ENCODE peak calls at places on chromosomes 16 and 17, in six cellular contexts. One of them, this sample, is unnamed.
A peak's percentile ranks its signal among the peaks of the same experiment; 100 is the strongest.

GRCh38 chr16:85899444-85899843 is 482 bp downstream of the IRF8 start:
- DNase-seq in esophagus squamous epithelium: no peak
- DNase-seq in GM12865: no peak
- DNase-seq in mucosa of descending colon: no peak
- DNase-seq in IMR-90: no peak
- DNase-seq in astrocyte: no peak
- DNase-seq in this sample: no peak

GRCh38 chr16:56477096-56477878 is 25.9 kb downstream of the OGFOD1 start:
- DNase-seq in esophagus squamous epithelium: no peak
- DNase-seq in GM12865: no peak
- DNase-seq in mucosa of descending colon: no peak
- DNase-seq in IMR-90: peak; percentile 93
- DNase-seq in astrocyte: peak; percentile 93
- DNase-seq in this sample: peak; percentile 91

GRCh38 chr16:11273721-11274324 is 394 bp upstream of the PRM3 start:
- DNase-seq in esophagus squamous epithelium: no peak
- DNase-seq in GM12865: no peak
- DNase-seq in mucosa of descending colon: no peak
- DNase-seq in IMR-90: no peak
- DNase-seq in astrocyte: no peak
- DNase-seq in this sample: no peak

GRCh38 chr17:78131172-78132085 is 858 bp downstream of the TMC8 start:
- DNase-seq in esophagus squamous epithelium: no peak
- DNase-seq in GM12865: peak; percentile 59
- DNase-seq in mucosa of descending colon: no peak
- DNase-seq in IMR-90: no peak
- DNase-seq in astrocyte: no peak
- DNase-seq in this sample: no peak

GRCh38 chr16:23141959-23142740 is 7.1 kb downstream of the USP31 start:
- DNase-seq in esophagus squamous epithelium: no peak
- DNase-seq in GM12865: no peak
- DNase-seq in mucosa of descending colon: no peak
- DNase-seq in IMR-90: no peak
- DNase-seq in astrocyte: no peak
- DNase-seq in this sample: no peak

GRCh38 chr17:28524476-28525415 is 18.6 kb downstream of the FOXN1 start:
- DNase-seq in esophagus squamous epithelium: no peak
- DNase-seq in GM12865: no peak
- DNase-seq in mucosa of descending colon: peak; percentile 77
- DNase-seq in IMR-90: peak; percentile 78
- DNase-seq in astrocyte: peak; percentile 53
- DNase-seq in this sample: peak; percentile 22

GRCh38 chr17:64074704-64075484 is 54.5 kb upstream of the ICAM2 start:
- DNase-seq in esophagus squamous epithelium: no peak
- DNase-seq in GM12865: no peak
- DNase-seq in mucosa of descending colon: no peak
- DNase-seq in IMR-90: peak; percentile 83
- DNase-seq in astrocyte: peak; percentile 48
- DNase-seq in this sample: peak; percentile 75

GRCh38 chr16:76956394-76956793 is 234.6 kb upstream of the MON1B start:
- DNase-seq in esophagus squamous epithelium: no peak
- DNase-seq in GM12865: no peak
- DNase-seq in mucosa of descending colon: no peak
- DNase-seq in IMR-90: no peak
- DNase-seq in astrocyte: no peak
- DNase-seq in this sample: no peak

GRCh38 chr17:47952181-47953021 is 5.3 kb downstream of the PRR15L start:
- DNase-seq in esophagus squamous epithelium: no peak
- DNase-seq in GM12865: no peak
- DNase-seq in mucosa of descending colon: peak; percentile 88
- DNase-seq in IMR-90: no peak
- DNase-seq in astrocyte: no peak
- DNase-seq in this sample: no peak

GRCh38 chr17:7223375-7223774 is 3.6 kb downstream of the ACADVL start:
- DNase-seq in esophagus squamous epithelium: no peak
- DNase-seq in GM12865: no peak
- DNase-seq in mucosa of descending colon: no peak
- DNase-seq in IMR-90: no peak
- DNase-seq in astrocyte: no peak
- DNase-seq in this sample: no peak

GRCh38 chr17:76582660-76583059 is 3.0 kb downstream of the ST6GALNAC2 start:
- DNase-seq in esophagus squamous epithelium: no peak
- DNase-seq in GM12865: no peak
- DNase-seq in mucosa of descending colon: no peak
- DNase-seq in IMR-90: no peak
- DNase-seq in astrocyte: no peak
- DNase-seq in this sample: no peak

GRCh38 chr16:10871157-10871991 is 5.6 kb upstream of the CIITA start:
- DNase-seq in esophagus squamous epithelium: no peak
- DNase-seq in GM12865: peak; percentile 92
- DNase-seq in mucosa of descending colon: peak; percentile 77
- DNase-seq in IMR-90: peak; percentile 92
- DNase-seq in astrocyte: peak; percentile 94
- DNase-seq in this sample: peak; percentile 88

GRCh38 chr16:88878356-88878755 is 11.9 kb upstream of the PABPN1L start:
- DNase-seq in esophagus squamous epithelium: no peak
- DNase-seq in GM12865: no peak
- DNase-seq in mucosa of descending colon: no peak
- DNase-seq in IMR-90: no peak
- DNase-seq in astrocyte: no peak
- DNase-seq in this sample: no peak

GRCh38 chr17:18145811-18146210 is 37.3 kb downstream of the MYO15A start:
- DNase-seq in esophagus squamous epithelium: no peak
- DNase-seq in GM12865: no peak
- DNase-seq in mucosa of descending colon: no peak
- DNase-seq in IMR-90: no peak
- DNase-seq in astrocyte: no peak
- DNase-seq in this sample: no peak

GRCh38 chr17:9284884-9285283 is 263.6 kb downstream of the NTN1 start:
- DNase-seq in esophagus squamous epithelium: no peak
- DNase-seq in GM12865: no peak
- DNase-seq in mucosa of descending colon: no peak
- DNase-seq in IMR-90: no peak
- DNase-seq in astrocyte: no peak
- DNase-seq in this sample: no peak

GRCh38 chr16:22664132-22664531 is 149.8 kb upstream of the HS3ST2 start:
- DNase-seq in esophagus squamous epithelium: no peak
- DNase-seq in GM12865: no peak
- DNase-seq in mucosa of descending colon: no peak
- DNase-seq in IMR-90: no peak
- DNase-seq in astrocyte: no peak
- DNase-seq in this sample: no peak

GRCh38 chr17:82860606-82861392 is 21.0 kb upstream of the ZNF750 start:
- DNase-seq in esophagus squamous epithelium: no peak
- DNase-seq in GM12865: no peak
- DNase-seq in mucosa of descending colon: no peak
- DNase-seq in IMR-90: no peak
- DNase-seq in astrocyte: no peak
- DNase-seq in this sample: no peak

GRCh38 chr17:41338961-41339485 is 11.6 kb downstream of the KRT33A start:
- DNase-seq in esophagus squamous epithelium: no peak
- DNase-seq in GM12865: peak; percentile 57
- DNase-seq in mucosa of descending colon: no peak
- DNase-seq in IMR-90: peak; percentile 39
- DNase-seq in astrocyte: no peak
- DNase-seq in this sample: no peak

GRCh38 chr16:555528-556478 is 4.4 kb upstream of the PRR35 start:
- DNase-seq in esophagus squamous epithelium: no peak
- DNase-seq in GM12865: no peak
- DNase-seq in mucosa of descending colon: no peak
- DNase-seq in IMR-90: no peak
- DNase-seq in astrocyte: no peak
- DNase-seq in this sample: no peak

GRCh38 chr17:41446806-41447205 is 6.0 kb upstream of the KRT38 start:
- DNase-seq in esophagus squamous epithelium: no peak
- DNase-seq in GM12865: no peak
- DNase-seq in mucosa of descending colon: no peak
- DNase-seq in IMR-90: peak; percentile 86
- DNase-seq in astrocyte: peak; percentile 88
- DNase-seq in this sample: peak; percentile 28

GRCh38 chr17:61647044-61647443 is 56.0 kb upstream of the NACA2 start:
- DNase-seq in esophagus squamous epithelium: no peak
- DNase-seq in GM12865: no peak
- DNase-seq in mucosa of descending colon: no peak
- DNase-seq in IMR-90: peak; percentile 85
- DNase-seq in astrocyte: peak; percentile 74
- DNase-seq in this sample: peak; percentile 59

GRCh38 chr17:64004903-64005733 is 7.0 kb downstream of the PRR29 start:
- DNase-seq in esophagus squamous epithelium: no peak
- DNase-seq in GM12865: no peak
- DNase-seq in mucosa of descending colon: no peak
- DNase-seq in IMR-90: no peak
- DNase-seq in astrocyte: no peak
- DNase-seq in this sample: no peak

GRCh38 chr17:73643012-73643845 is 1.0 kb downstream of the SDK2 start:
- DNase-seq in esophagus squamous epithelium: no peak
- DNase-seq in GM12865: no peak
- DNase-seq in mucosa of descending colon: peak; percentile 41
- DNase-seq in IMR-90: no peak
- DNase-seq in astrocyte: no peak
- DNase-seq in this sample: no peak

GRCh38 chr17:81511800-81512559 is 619 bp downstream of the ACTG1 start:
- DNase-seq in esophagus squamous epithelium: no peak
- DNase-seq in GM12865: no peak
- DNase-seq in mucosa of descending colon: peak; percentile 46
- DNase-seq in IMR-90: no peak
- DNase-seq in astrocyte: no peak
- DNase-seq in this sample: no peak

GRCh38 chr16:24815052-24815451 is 30.7 kb upstream of the SLC5A11 start:
- DNase-seq in esophagus squamous epithelium: no peak
- DNase-seq in GM12865: no peak
- DNase-seq in mucosa of descending colon: no peak
- DNase-seq in IMR-90: no peak
- DNase-seq in astrocyte: no peak
- DNase-seq in this sample: no peak

GRCh38 chr17:39643271-39643670 is 6.3 kb downstream of the STARD3 start:
- DNase-seq in esophagus squamous epithelium: no peak
- DNase-seq in GM12865: no peak
- DNase-seq in mucosa of descending colon: no peak
- DNase-seq in IMR-90: peak; percentile 34
- DNase-seq in astrocyte: peak; percentile 36
- DNase-seq in this sample: peak; percentile 46

GRCh38 chr17:46770818-46771600 is 47.5 kb downstream of the WNT3 start:
- DNase-seq in esophagus squamous epithelium: no peak
- DNase-seq in GM12865: no peak
- DNase-seq in mucosa of descending colon: peak; percentile 51
- DNase-seq in IMR-90: peak; percentile 23
- DNase-seq in astrocyte: no peak
- DNase-seq in this sample: peak; percentile 47

GRCh38 chr17:3892095-3892998 is 506 bp downstream of the CAMKK1 start:
- DNase-seq in esophagus squamous epithelium: peak; percentile 66
- DNase-seq in GM12865: peak; percentile 45
- DNase-seq in mucosa of descending colon: peak; percentile 75
- DNase-seq in IMR-90: peak; percentile 66
- DNase-seq in astrocyte: peak; percentile 42
- DNase-seq in this sample: peak; percentile 80

GRCh38 chr17:3890893-3891219 is 2.0 kb downstream of the CAMKK1 start:
- DNase-seq in esophagus squamous epithelium: no peak
- DNase-seq in GM12865: no peak
- DNase-seq in mucosa of descending colon: no peak
- DNase-seq in IMR-90: no peak
- DNase-seq in astrocyte: no peak
- DNase-seq in this sample: no peak

GRCh38 chr17:3890082-3890892 is 2.6 kb downstream of the CAMKK1 start:
- DNase-seq in esophagus squamous epithelium: no peak
- DNase-seq in GM12865: no peak
- DNase-seq in mucosa of descending colon: peak; percentile 30
- DNase-seq in IMR-90: peak; percentile 91
- DNase-seq in astrocyte: peak; percentile 85
- DNase-seq in this sample: peak; percentile 96

GRCh38 chr17:3893003-3893719 is at the start of gene CAMKK1:
- DNase-seq in esophagus squamous epithelium: no peak
- DNase-seq in GM12865: peak; percentile 91
- DNase-seq in mucosa of descending colon: peak; percentile 93
- DNase-seq in IMR-90: peak; percentile 72
- DNase-seq in astrocyte: peak; percentile 56
- DNase-seq in this sample: peak; percentile 66

DNA sequence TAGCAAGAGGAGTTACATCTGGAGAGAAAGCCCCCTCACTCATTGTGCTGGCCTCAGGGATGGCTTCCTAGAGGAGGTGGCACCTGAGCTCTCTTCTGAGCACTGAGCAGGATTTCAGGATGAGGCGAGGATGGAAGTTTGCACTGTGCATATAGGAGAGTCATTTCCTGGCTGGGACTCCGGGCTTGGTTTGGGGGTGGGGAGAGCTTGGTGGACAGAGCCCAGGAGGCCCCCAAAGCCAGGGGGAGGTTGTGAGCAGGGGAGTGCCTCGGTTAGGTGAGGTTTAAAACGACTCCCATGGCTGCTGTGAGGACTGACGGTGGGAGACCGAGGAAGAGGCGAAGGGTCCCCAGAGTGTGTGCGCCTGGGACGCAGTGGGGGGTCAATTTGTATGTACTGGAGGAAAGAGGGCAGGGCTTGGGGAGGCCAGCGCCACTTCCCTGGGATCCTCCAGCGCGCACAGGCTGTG is 1.2 kb downstream of the CAMKK1 start:
- DNase-seq in esophagus squamous epithelium: no peak
- DNase-seq in GM12865: no peak
- DNase-seq in mucosa of descending colon: no peak
- DNase-seq in IMR-90: peak; percentile 15
- DNase-seq in astrocyte: no peak
- DNase-seq in this sample: peak; percentile 23
- H3K4me3 ChIP-seq in esophagus squamous epithelium: peak overlapping the region; percentile 66
- H3K4me3 ChIP-seq in GM12865: no peak overlapping the region
- H3K4me3 ChIP-seq in mucosa of descending colon: no peak overlapping the region
- H3K4me3 ChIP-seq in IMR-90: peak overlapping the region; percentile 67
- H3K4me3 ChIP-seq in astrocyte: peak overlapping the region; percentile 63
- H3K4me3 ChIP-seq in this sample: peak overlapping the region; percentile 50

GRCh38 chr16:47059991-47060390 is 83.8 kb downstream of the NETO2 start:
- DNase-seq in esophagus squamous epithelium: no peak
- DNase-seq in GM12865: no peak
- DNase-seq in mucosa of descending colon: no peak
- DNase-seq in IMR-90: no peak
- DNase-seq in astrocyte: no peak
- DNase-seq in this sample: no peak
- TF ChIP-seq CTCF in esophagus squamous epithelium: no peak
- TF ChIP-seq CTCF in GM12865: no peak
- TF ChIP-seq CTCF in mucosa of descending colon: no peak
- TF ChIP-seq CTCF in IMR-90: no peak
- TF ChIP-seq CTCF in astrocyte: no peak
- TF ChIP-seq CTCF in this sample: no peak

DNA sequence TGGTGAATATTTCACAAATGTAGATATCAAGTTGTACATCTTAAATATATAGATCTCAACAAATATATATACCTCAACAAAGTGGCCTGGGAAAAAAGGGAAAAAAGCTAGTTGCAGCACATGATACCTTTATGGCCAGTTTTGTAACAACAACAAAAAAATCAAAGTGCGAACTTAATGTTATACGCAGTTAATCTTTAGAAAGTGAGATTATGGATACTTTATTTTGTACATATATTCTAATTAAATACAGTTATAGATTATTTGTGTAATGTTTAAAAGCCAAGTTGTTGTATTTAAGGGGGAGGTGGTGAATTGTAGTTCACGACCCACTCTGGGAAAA is 385 bp upstream of the ZFP1 start:
- DNase-seq in esophagus squamous epithelium: no peak
- DNase-seq in GM12865: no peak
- DNase-seq in mucosa of descending colon: no peak
- DNase-seq in IMR-90: no peak
- DNase-seq in astrocyte: no peak
- DNase-seq in this sample: no peak
- H3K4me3 ChIP-seq in esophagus squamous epithelium: peak overlapping the region; percentile 90
- H3K4me3 ChIP-seq in GM12865: peak overlapping the region; percentile 96
- H3K4me3 ChIP-seq in mucosa of descending colon: peak overlapping the region; percentile 84
- H3K4me3 ChIP-seq in IMR-90: no peak overlapping the region
- H3K4me3 ChIP-seq in astrocyte: peak overlapping the region; percentile 85
- H3K4me3 ChIP-seq in this sample: peak overlapping the region; percentile 11

GRCh38 chr17:20562587-20562986 is 16.9 kb upstream of the CDRT15L2 start:
- DNase-seq in esophagus squamous epithelium: no peak
- DNase-seq in GM12865: no peak
- DNase-seq in mucosa of descending colon: no peak
- DNase-seq in IMR-90: no peak
- DNase-seq in astrocyte: no peak
- DNase-seq in this sample: no peak
- TF ChIP-seq CTCF in esophagus squamous epithelium: no peak
- TF ChIP-seq CTCF in GM12865: no peak
- TF ChIP-seq CTCF in mucosa of descending colon: no peak
- TF ChIP-seq CTCF in IMR-90: no peak
- TF ChIP-seq CTCF in astrocyte: no peak
- TF ChIP-seq CTCF in this sample: no peak

This sample was measured in fibroblast of mammary gland.